ENCODE peak calls at places on chromosomes 3 and 15, in four cellular contexts. J, P, C and U are unnamed samples.

GRCh38 chr3:95719481-95719880 is 1094.9 kb upstream of the EPHA6 start:
- DNase-seq in C (no peak), J (no peak), P (no peak), U (no peak)

GRCh38 chr3:129975332-129976090 is 991 bp downstream of the TRH start:
- DNase-seq in C (peak), J (peak), P (no peak), U (no peak)

GRCh38 chr3:53589806-53590205 is 95.4 kb downstream of the CACNA1D start:
- DNase-seq in C (no peak), J (no peak), P (no peak), U (no peak)

GRCh38 chr15:81302605-81303204 is 21.2 kb downstream of the STARD5 start:
- DNase-seq in P (no peak), J (no peak), C (no peak), U (no peak)

GRCh38 chr3:49182682-49183081 is 11.3 kb downstream of the KLHDC8B start:
- DNase-seq in J (no peak), P (no peak), C (no peak), U (no peak)

GRCh38 chr3:22495241-22495640 is 707.9 kb upstream of the UBE2E2 start:
- DNase-seq in J (no peak), P (no peak), C (no peak), U (no peak)

GRCh38 chr3:31532587-31533168 is at the start of gene STT3B:
- DNase-seq in P (peak), J (peak), C (no peak), U (peak)

GRCh38 chr3:150765949-150766720 is 3.2 kb upstream of the SIAH2 start:
- DNase-seq in J (no peak), P (peak), C (no peak), U (peak)

GRCh38 chr3:159069076-159069475 is 267.2 kb downstream of the MFSD1 start:
- DNase-seq in J (no peak), C (no peak), P (no peak), U (no peak)

GRCh38 chr3:128285042-128285924 is 132.0 kb downstream of the EEFSEC start:
- DNase-seq in C (no peak), J (peak), P (no peak), U (no peak)

GRCh38 chr3:42066516-42067181 is 24.5 kb upstream of the TRAK1 start:
- DNase-seq in P (no peak), J (peak), C (no peak), U (peak)

GRCh38 chr15:70763950-70764730 is 782 bp upstream of the UACA start:
- DNase-seq in J (no peak), C (no peak), P (no peak), U (no peak)

GRCh38 chr3:122533931-122534334 is 19.2 kb upstream of the KPNA1 start:
- DNase-seq in P (peak), C (no peak), J (no peak), U (peak)

GRCh38 chr3:53729130-53729529 is 117.1 kb downstream of the CHDH start:
- DNase-seq in J (no peak), P (peak), C (no peak), U (no peak)

GRCh38 chr15:67521770-67522568 is 1.0 kb downstream of the C15orf61 start:
- DNase-seq in C (no peak), P (no peak), J (no peak), U (no peak)

GRCh38 chr3:19149388-19149787 is 1.1 kb downstream of the KCNH8 start:
- DNase-seq in C (peak), J (no peak), P (no peak), U (peak)

GRCh38 chr3:104503022-104503421 is 863.7 kb upstream of the ALCAM start:
- DNase-seq in C (no peak), J (no peak), P (no peak), U (no peak)

GRCh38 chr3:184761120-184761841 is 49.4 kb upstream of the MAGEF1 start:
- DNase-seq in J (peak), P (no peak), C (no peak), U (no peak)

GRCh38 chr3:98333989-98334606 is 19.6 kb upstream of the OR5K4 start:
- DNase-seq in J (no peak), P (no peak), C (no peak), U (no peak)

GRCh38 chr15:82810061-82810862 is 834 bp downstream of the WHAMM start:
- DNase-seq in C (peak), J (peak), P (no peak), U (no peak)
- TF ChIP-seq CTCF in C (no peak), J (no peak), P (no peak), U (no peak)

GRCh38 chr15:58755350-58755749 is 5.8 kb upstream of the ADAM10 start:
- DNase-seq in J (no peak), C (no peak), P (no peak), U (no peak)

GRCh38 chr15:58752716-58753115 is 3.2 kb upstream of the ADAM10 start:
- DNase-seq in C (no peak), J (no peak), P (no peak), U (no peak)

GRCh38 chr15:58760385-58761009 is 10.6 kb upstream of the MINDY2 start:
- DNase-seq in P (no peak), C (peak), J (no peak), U (no peak)

GRCh38 chr15:58758141-58758540 is 8.6 kb upstream of the ADAM10 start:
- DNase-seq in C (no peak), J (no peak), P (no peak), U (peak)

GRCh38 chr15:58755956-58756355 is 6.4 kb upstream of the ADAM10 start:
- DNase-seq in C (no peak), J (no peak), P (no peak), U (no peak)
- TF ChIP-seq CTCF in C (no peak), J (no peak), P (no peak), U (no peak)

DNA sequence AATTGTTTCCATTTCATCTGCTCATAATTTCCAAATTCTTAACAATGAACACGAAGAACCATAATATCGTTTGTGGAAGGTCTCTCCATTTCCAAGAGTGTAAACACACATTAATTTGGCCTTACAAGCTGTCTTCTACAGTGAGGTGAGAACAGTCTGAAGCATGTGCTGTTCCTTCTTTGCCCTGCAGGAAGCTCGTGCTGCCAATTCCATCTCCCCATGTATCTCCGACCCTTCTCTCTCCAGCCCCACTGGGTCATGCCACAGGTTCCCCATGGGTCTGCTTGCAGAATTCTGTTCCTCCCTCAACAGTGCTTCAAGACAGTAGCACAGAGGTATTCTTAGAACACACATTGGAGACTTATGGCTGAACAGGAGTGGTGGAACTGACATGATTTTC is 70.5 kb downstream of the CHSY1 start:
- DNase-seq in J (no peak), C (no peak), P (no peak), U (no peak)
- TF ChIP-seq CTCF in J (no peak), C (no peak), P (no peak), U (no peak)

GRCh38 chr3:152076148-152076547 is 192.6 kb upstream of the MBNL1 start:
- DNase-seq in J (no peak), C (no peak), P (no peak), U (no peak)

GRCh38 chr3:152073267-152073666 is 195.5 kb upstream of the MBNL1 start:
- DNase-seq in J (no peak), C (no peak), P (no peak), U (no peak)

GRCh38 chr3:152069871-152070270 is 196.4 kb downstream of the SUCNR1 start:
- DNase-seq in J (no peak), P (no peak), C (no peak), U (no peak)

GRCh38 chr3:152071924-152072323 is 196.8 kb upstream of the MBNL1 start:
- DNase-seq in J (no peak), P (peak), C (peak), U (peak)

GRCh38 chr3:152071315-152071714 is 197.4 kb upstream of the MBNL1 start:
- DNase-seq in J (no peak), C (no peak), P (no peak), U (no peak)
- TF ChIP-seq CTCF in J (no peak), C (no peak), P (no peak), U (no peak)

DNA sequence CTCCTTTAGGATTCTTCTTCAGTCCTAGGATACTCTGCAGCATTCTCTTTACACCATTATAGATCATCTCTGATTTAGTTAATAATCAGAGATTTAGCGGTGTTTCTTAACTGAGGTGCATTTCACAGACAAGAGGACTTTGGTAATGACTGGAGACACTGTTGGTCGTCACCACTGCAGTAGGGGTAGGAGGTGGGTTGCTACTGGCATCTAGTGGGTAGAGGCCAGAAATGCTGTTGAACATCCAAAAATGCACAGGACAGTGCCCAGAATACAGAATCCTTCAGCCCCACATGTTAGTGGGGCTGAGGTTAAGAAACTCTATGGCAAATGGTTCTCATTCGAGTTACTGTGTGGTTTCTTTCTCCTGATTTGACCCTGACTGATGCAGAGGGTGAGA is 80.4 kb upstream of the LMCD1 start:
- DNase-seq in C (peak), P (no peak), J (no peak), U (no peak)
- TF ChIP-seq CTCF in C (no peak), P (peak), J (no peak), U (no peak)

DNA sequence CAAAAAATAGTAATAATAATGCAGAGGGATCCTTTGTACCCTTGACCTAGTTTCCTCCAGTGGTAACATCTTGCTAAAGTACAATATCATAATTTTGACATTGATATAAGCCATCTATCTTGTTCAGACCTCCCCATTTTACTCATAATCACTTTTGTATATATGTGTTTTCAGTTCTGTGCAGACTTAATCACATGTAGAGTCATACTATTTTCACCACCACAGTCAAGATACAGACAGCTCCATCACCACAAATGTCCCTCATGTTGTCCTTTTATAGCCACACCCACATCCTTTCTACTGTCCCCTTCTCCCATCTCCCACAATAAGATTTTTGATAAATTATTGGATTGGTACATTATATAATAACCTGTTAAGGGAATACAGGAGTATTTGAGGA is 25.4 kb downstream of the ZNF609 start:
- DNase-seq in C (no peak), P (no peak), J (no peak), U (no peak)
- TF ChIP-seq CTCF in C (no peak), P (no peak), J (no peak), U (no peak)

DNA sequence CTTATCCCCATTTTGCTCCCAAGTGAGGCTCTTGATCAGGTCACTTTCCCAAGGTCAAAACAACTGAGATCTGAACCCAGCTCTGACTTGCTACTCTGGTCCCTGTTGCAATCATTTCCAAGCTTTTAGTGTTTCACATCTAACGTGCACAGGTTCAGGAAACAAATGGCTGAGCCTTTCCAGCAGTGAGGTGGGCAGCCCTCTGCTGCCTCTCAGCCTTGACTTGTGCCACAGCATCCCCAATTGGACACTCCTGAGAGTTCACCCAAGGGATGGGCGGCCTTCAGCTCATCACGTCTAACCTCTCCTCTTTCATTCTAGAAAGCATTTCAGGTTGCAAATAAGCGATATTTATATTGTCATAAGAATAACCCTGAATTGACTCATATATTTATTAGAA is 330.1 kb upstream of the WNT5A start:
- DNase-seq in C (no peak), P (no peak), J (no peak), U (no peak)
- TF ChIP-seq CTCF in C (no peak), P (no peak), J (no peak), U (no peak)

GRCh38 chr3:36135863-36136262 is 244.4 kb upstream of the STAC start:
- DNase-seq in P (no peak), C (no peak), J (no peak), U (no peak)

GRCh38 chr3:36132214-36132613 is 248.1 kb upstream of the STAC start:
- DNase-seq in C (no peak), J (no peak), P (no peak), U (no peak)
- TF ChIP-seq CTCF in C (peak), J (no peak), P (peak), U (no peak)

GRCh38 chr15:50685191-50685975 is 1.2 kb downstream of the TRPM7 start:
- DNase-seq in J (no peak), P (no peak), C (no peak), U (no peak)

GRCh38 chr15:50687302-50687902 is 805 bp upstream of the TRPM7 start:
- DNase-seq in C (no peak), J (no peak), P (no peak), U (no peak)

GRCh38 chr15:50681467-50681866 is 5.1 kb downstream of the TRPM7 start:
- DNase-seq in C (no peak), P (no peak), J (no peak), U (no peak)

GRCh38 chr15:50685976-50686467 is 575 bp downstream of the TRPM7 start:
- DNase-seq in J (peak), C (peak), P (no peak), U (peak)

DNA sequence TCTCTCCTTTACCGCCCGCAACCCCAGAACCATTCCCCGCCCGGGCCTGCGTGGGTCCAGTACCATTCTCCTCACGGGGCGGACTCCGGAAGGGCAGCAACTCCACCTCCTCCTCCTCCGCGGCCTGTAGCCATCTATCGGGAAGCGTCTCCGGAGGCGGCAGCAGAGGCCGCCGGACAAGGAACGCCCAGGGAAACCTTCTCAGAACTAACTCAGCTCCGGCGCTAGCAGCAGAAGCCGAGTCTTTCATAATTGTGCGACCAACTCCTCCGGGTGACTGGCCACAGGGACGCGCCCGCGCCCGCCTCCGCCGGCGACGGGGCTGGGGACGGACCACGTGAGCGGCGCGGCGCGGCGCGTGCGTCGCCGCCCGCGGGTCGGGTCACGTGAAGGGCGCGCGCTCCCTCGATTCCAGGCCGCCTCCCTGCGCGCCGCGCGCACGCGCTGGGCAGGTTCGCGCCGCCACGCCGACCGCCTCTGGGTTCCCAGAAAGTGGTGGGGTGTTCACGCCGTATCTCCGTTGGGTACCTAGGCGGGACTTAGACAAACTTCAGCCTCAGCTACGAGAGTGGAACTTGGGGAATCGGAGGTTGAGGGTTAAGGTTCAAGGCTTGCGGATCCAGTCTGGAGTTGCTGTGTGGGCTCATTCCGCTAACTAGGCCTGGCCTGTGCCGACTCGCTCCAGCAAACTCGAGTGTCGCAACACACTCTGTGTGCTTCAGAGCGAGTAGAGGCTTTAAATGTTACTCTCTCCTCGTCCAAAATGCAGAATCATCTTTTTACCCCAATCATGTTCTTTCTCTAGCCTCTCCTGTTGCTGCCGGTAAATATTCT is at the start of gene TRPM7:
- DNase-seq in C (peak), J (peak), P (no peak), U (peak)
- TF ChIP-seq CTCF in C (no peak), J (no peak), P (peak), U (no peak)